ENCODE peak calls at places on chromosomes 13 and 19, in four cellular contexts. U is IMR-90, H is trophoblast cell, W is mesendoderm. Y is an unnamed sample.

GRCh38 chr13:45196622-45197021 is 4.2 kb downstream of the KCTD4 start:
- DNase-seq in W (no peak), H (no peak), U (peak), Y (no peak)

GRCh38 chr13:99985243-99985874 is 3.8 kb downstream of the ZIC2 start:
- DNase-seq in H (no peak), W (peak), U (no peak), Y (no peak)

GRCh38 chr13:55464222-55464621 is 1676.5 kb upstream of the PRR20A start:
- DNase-seq in U (no peak), W (peak), H (no peak), Y (no peak)

GRCh38 chr13:42876270-42876714 is 94.9 kb downstream of the FAM216B start:
- DNase-seq in U (no peak), H (peak), W (peak), Y (no peak)

GRCh38 chr13:28526876-28527275 is 31.9 kb upstream of the FLT1 start:
- DNase-seq in U (no peak), W (no peak), H (peak), Y (no peak)

GRCh38 chr19:31331536-31331935 is 17.7 kb downstream of the TSHZ3 start:
- DNase-seq in H (no peak), W (no peak), U (no peak), Y (no peak)

GRCh38 chr19:2603320-2603719 is 99.2 kb downstream of the GNG7 start:
- DNase-seq in U (no peak), W (peak), H (peak), Y (no peak)

GRCh38 chr19:17553256-17553655 is 2.2 kb upstream of the COLGALT1 start:
- DNase-seq in U (peak), W (no peak), H (peak), Y (no peak)

GRCh38 chr19:38692458-38693379 is 45.3 kb downstream of the ACTN4 start:
- DNase-seq in H (no peak), U (no peak), W (no peak), Y (no peak)
- H3K4ac ChIP-seq in H (peak), U (peak), W (no peak), Y (peak)

GRCh38 chr13:67048084-67048792 is 181.9 kb downstream of the PCDH9 start:
- DNase-seq in H (no peak), W (no peak), U (peak), Y (no peak)
- H3K4ac ChIP-seq in H (no peak), W (no peak), U (peak), Y (no peak)

DNA sequence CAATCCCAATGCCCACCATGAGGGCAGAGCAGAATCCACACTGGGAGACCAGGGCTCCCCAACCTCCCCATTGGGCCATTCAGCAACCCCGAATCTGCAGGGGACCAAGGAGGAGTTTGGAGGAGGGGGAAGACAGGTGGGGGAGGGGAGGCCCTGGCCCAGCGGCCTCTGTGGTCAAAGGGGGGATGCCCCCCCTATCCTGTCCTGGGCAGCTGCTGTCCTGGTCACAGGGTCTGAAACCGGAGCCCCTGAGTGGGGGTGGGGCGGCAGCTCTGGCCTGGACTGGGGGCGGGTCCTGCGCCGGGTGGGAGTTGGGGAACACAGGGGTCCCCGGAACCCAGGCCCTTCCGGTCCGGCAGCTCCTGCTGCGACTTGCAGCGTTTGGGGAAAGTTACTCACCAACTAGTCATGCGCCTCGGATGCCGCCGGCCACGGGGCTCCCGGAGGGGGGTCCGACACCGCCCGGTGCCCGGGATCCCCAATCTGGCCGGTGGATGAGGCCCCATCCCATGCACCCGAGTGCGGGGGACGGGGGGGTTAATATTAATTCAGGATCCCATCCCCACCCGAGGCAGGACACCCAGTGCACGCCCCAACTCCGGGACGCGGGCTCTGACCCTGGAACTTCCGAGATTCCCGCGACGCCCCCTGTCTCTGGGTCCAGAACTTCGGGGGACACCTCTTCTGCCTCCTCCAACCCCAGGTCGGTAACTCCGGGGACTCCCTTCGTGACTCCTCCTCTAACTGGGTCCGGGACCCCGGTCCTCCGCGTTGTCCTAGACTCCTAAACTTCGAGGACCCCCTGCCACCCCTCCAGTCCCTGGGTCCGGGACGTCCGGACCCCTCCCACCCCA is 868 bp downstream of the HOMER3 start:
- DNase-seq in U (peak), H (peak), W (no peak), Y (peak)
- H3K4ac ChIP-seq in U (peak), H (peak), W (peak), Y (peak)

GRCh38 chr13:110423689-110424302 is 116.7 kb downstream of the COL4A2 start:
- DNase-seq in W (no peak), H (no peak), U (no peak), Y (no peak)

GRCh38 chr13:110425444-110425780 is 118.3 kb downstream of the COL4A2 start:
- DNase-seq in U (peak), H (no peak), W (no peak), Y (no peak)

GRCh38 chr13:110422913-110423688 is 116.0 kb downstream of the COL4A2 start:
- DNase-seq in H (peak), W (no peak), U (no peak), Y (no peak)

GRCh38 chr13:110426745-110427144 is 119.7 kb downstream of the COL4A2 start:
- DNase-seq in H (no peak), W (no peak), U (no peak), Y (no peak)

DNA sequence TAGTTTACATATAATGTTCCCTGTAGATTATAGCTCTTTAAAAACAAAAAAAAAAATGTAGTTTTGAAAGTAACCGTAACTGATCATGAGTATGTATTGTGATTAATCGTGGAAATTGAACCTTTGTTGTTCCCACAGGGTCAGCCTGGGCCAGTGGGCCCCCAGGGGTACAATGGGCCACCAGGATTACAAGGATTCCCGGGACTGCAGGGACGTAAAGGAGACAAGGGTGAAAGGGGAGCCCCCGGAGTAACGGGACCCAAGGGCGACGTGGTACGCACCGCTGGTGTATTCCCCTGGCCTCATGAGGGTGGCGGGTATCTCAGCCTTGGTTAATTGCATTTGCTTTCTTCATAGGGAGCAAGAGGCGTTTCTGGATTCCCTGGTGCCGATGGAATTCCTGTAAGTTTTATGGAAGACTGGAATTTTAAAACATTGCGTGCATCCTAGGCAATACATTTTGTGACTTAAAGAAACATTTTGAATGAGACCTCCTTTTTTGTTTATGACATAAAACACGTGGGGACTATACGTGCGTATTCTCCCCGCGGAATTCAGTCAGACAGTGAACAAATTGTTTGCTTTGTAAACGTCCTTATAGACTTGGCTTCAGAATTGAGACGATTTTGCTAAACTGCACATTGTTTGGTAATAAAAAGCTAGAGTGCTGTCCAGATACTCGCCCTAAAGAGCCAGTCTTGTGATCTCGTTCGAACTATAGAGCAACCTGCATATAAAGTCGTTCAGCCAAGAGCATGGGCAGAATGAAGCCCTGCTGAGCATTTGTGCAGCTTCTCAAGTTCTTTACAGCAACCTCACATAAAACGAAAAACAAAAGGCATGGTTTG is 117.7 kb downstream of the COL4A2 start:
- DNase-seq in H (no peak), U (peak), W (no peak), Y (no peak)
- H3K4ac ChIP-seq in H (no peak), U (peak), W (no peak), Y (no peak)

GRCh38 chr19:55559684-55560083 is 14.3 kb upstream of the SBK3 start:
- DNase-seq in U (no peak), H (no peak), W (no peak), Y (no peak)
- H3K4ac ChIP-seq in U (no peak), H (no peak), W (no peak), Y (no peak)

DNA sequence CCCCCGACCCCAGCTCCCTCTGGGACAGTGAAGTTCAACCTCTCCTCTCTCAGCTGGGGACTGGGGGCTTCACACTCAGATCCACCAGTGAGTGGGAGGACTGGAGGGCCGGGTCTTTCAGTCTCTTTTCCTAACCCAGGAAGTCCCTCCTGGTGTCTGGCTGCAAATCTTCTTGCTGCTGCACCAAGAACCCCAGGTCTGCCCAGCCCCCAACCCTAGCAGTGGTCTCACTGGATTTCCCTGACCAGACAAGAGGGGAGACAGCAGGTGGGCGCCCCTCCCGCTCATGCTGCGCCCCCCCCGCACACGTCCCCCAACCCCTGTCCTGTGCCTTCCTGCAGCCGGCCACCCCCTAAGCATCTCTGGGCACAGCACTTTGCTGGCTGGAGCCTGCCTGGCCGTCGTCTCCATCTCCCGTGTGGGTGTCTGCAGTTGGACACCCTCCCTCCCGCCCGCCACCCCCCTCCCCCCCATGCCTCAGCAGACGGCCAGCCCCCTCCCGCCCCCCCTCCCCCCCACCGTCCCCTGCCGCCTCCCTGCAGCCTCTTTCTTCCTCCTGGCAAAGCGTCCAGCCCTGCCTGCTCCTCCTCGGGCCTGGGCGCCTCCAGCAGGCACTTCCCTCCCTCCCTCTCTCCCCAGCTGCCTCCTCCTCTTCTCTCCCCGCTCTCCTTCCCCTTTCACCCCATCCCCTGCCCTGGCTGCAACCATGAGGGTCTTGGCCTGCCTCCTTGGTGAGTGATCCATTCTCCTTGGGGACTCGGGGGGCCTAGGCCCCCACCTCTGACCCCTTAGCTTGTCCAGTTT is at the start of gene SSC5D:
- DNase-seq in H (no peak), U (peak), W (peak), Y (no peak)
- H3K4ac ChIP-seq in H (peak), U (peak), W (no peak), Y (peak)